ENCODE peak calls at places on chromosomes 5 and 9, in eight cellular contexts. W is left colon; R is activated CD4-positive, alpha-beta T cell treated with anti-CD3 and anti-CD28 coated beads, Interleukin-2, amount 50 U/mL, for 48 hours; M is GM23248; P is dorsolateral prefrontal cortex; J is lower leg skin; S is HTR-8/SVneo; L is stimulated activated CD4-positive, alpha-beta T cell treated with anti-CD3 and anti-CD28 coated beads, Interleukin-12 subunit alpha, Interleukin-12 subunit beta, amount 100 ng/mL, for 4 hours. K is an unnamed sample.
A peak's percentile ranks its signal among the peaks of the same experiment; 100 is the strongest.

GRCh38 chr5:176792584-176793342 is 17.6 kb upstream of the UNC5A start:
- DNase-seq in W (no peak), R (no peak), M (no peak), P (peak; percentile 84), J (no peak), S (no peak), L (no peak), K (no peak)

GRCh38 chr9:77927265-77927664 is 104.3 kb downstream of the GNAQ start:
- DNase-seq in W (no peak), R (no peak), M (peak; percentile 71), P (no peak), J (no peak), S (peak; percentile 22), L (no peak), K (no peak)

GRCh38 chr9:127007638-127008037 is 93.1 kb downstream of the RALGPS1 start:
- DNase-seq in W (no peak), R (no peak), M (no peak), P (no peak), J (no peak), S (no peak), L (no peak), K (no peak)

GRCh38 chr5:134997015-134997414 is 29.3 kb downstream of the CATSPER3 start:
- DNase-seq in W (no peak), R (no peak), M (no peak), P (no peak), J (no peak), S (no peak), L (no peak), K (no peak)

GRCh38 chr5:155193018-155193417 is 179.5 kb downstream of the KIF4B start:
- DNase-seq in W (no peak), R (no peak), M (no peak), P (no peak), J (no peak), S (no peak), L (no peak), K (no peak)

GRCh38 chr5:174448041-174448440 is 276.3 kb upstream of the MSX2 start:
- DNase-seq in W (no peak), R (no peak), M (no peak), P (no peak), J (no peak), S (no peak), L (no peak), K (no peak)

GRCh38 chr5:109805472-109805871 is 115.7 kb downstream of the MAN2A1 start:
- DNase-seq in W (no peak), R (no peak), M (no peak), P (no peak), J (no peak), S (no peak), L (no peak), K (no peak)

GRCh38 chr5:44729536-44729935 is 79.2 kb upstream of the MRPS30 start:
- DNase-seq in W (no peak), R (no peak), M (no peak), P (no peak), J (no peak), S (no peak), L (no peak), K (no peak)

GRCh38 chr9:32551491-32552049 is 557 bp upstream of the SMIM27 start:
- DNase-seq in W (peak; percentile 36), R (peak; percentile 59), M (peak; percentile 66), P (peak; percentile 9), J (peak; percentile 86), S (no peak), L (peak; percentile 39), K (peak; percentile 12)

GRCh38 chr9:111917980-111918379 is 21.4 kb downstream of the UGCG start:
- DNase-seq in W (no peak), R (no peak), M (no peak), P (no peak), J (no peak), S (no peak), L (no peak), K (no peak)

GRCh38 chr5:128284236-128284635 is 200.7 kb downstream of the SLC12A2 start:
- DNase-seq in W (no peak), R (no peak), M (no peak), P (no peak), J (no peak), S (no peak), L (no peak), K (no peak)

GRCh38 chr5:96408276-96408777 is 24.7 kb downstream of the PCSK1 start:
- DNase-seq in W (no peak), R (no peak), M (peak; percentile 71), P (no peak), J (no peak), S (peak; percentile 49), L (no peak), K (no peak)

GRCh38 chr5:30994926-30995325 is 198.6 kb upstream of the CDH6 start:
- DNase-seq in W (no peak), R (no peak), M (no peak), P (no peak), J (no peak), S (no peak), L (no peak), K (no peak)

GRCh38 chr5:74124826-74125225 is 498.8 kb downstream of the ARHGEF28 start:
- DNase-seq in W (no peak), R (no peak), M (no peak), P (no peak), J (no peak), S (no peak), L (no peak), K (no peak)

GRCh38 chr5:38463634-38464521 is 92.6 kb downstream of the LIFR start:
- DNase-seq in W (no peak), R (no peak), M (peak; percentile 97), P (no peak), J (no peak), S (peak; percentile 93), L (no peak), K (no peak)

GRCh38 chr9:14723301-14723700 is 768 bp upstream of the CER1 start:
- DNase-seq in W (no peak), R (no peak), M (no peak), P (no peak), J (no peak), S (no peak), L (no peak), K (no peak)

GRCh38 chr9:38370231-38370630 is 22.3 kb upstream of the ALDH1B1 start:
- DNase-seq in W (no peak), R (no peak), M (no peak), P (no peak), J (peak; percentile 74), S (no peak), L (no peak), K (no peak)

GRCh38 chr5:96384353-96384752 is 48.7 kb downstream of the PCSK1 start:
- DNase-seq in W (no peak), R (no peak), M (peak; percentile 97), P (no peak), J (no peak), S (peak; percentile 67), L (no peak), K (no peak)

GRCh38 chr9:4604678-4605095 is 57.4 kb upstream of the PLPP6 start:
- DNase-seq in W (peak; percentile 28), R (peak; percentile 76), M (peak; percentile 65), P (peak; percentile 68), J (peak; percentile 87), S (peak; percentile 60), L (peak; percentile 55), K (peak; percentile 50)

GRCh38 chr5:179530069-179530998 is 20.0 kb upstream of the RUFY1 start:
- DNase-seq in W (peak; percentile 63), R (peak; percentile 75), M (peak; percentile 47), P (no peak), J (peak; percentile 94), S (no peak), L (peak; percentile 64), K (no peak)

GRCh38 chr5:32708949-32709348 is 2.2 kb upstream of the NPR3 start:
- DNase-seq in W (no peak), R (peak; percentile 3), M (no peak), P (no peak), J (no peak), S (no peak), L (no peak), K (no peak)

GRCh38 chr5:96706433-96707111 is 44.4 kb downstream of the CAST start:
- DNase-seq in W (no peak), R (no peak), M (no peak), P (no peak), J (no peak), S (no peak), L (no peak), K (no peak)

GRCh38 chr9:19934301-19934868 is 145.5 kb upstream of the SLC24A2 start:
- DNase-seq in W (no peak), R (no peak), M (peak; percentile 74), P (no peak), J (no peak), S (no peak), L (no peak), K (no peak)

GRCh38 chr5:28729067-28729466 is 1690.7 kb upstream of the CDH9 start:
- DNase-seq in W (no peak), R (no peak), M (no peak), P (no peak), J (no peak), S (no peak), L (no peak), K (no peak)

GRCh38 chr5:140295414-140295813 is 7.5 kb downstream of the PFDN1 start:
- DNase-seq in W (no peak), R (peak; percentile 24), M (peak; percentile 93), P (no peak), J (no peak), S (peak; percentile 53), L (no peak), K (no peak)

GRCh38 chr5:9429691-9430215 is 116.1 kb downstream of the SEMA5A start:
- DNase-seq in W (no peak), R (no peak), M (no peak), P (no peak), J (no peak), S (no peak), L (no peak), K (no peak)

GRCh38 chr5:144484124-144484897 is 313.6 kb downstream of the KCTD16 start:
- DNase-seq in W (no peak), R (no peak), M (peak; percentile 89), P (no peak), J (no peak), S (peak; percentile 28), L (no peak), K (no peak)

GRCh38 chr5:124544366-124545055 is 201.9 kb downstream of the ZNF608 start:
- DNase-seq in W (no peak), R (no peak), M (peak; percentile 32), P (no peak), J (no peak), S (no peak), L (no peak), K (peak; percentile 25)

GRCh38 chr5:159174511-159175168 is 34.7 kb downstream of the RNF145 start:
- DNase-seq in W (no peak), R (no peak), M (peak; percentile 53), P (no peak), J (no peak), S (no peak), L (no peak), K (no peak)

GRCh38 chr9:34346873-34347799 is 17.8 kb downstream of the NUDT2 start:
- DNase-seq in W (no peak), R (no peak), M (no peak), P (no peak), J (no peak), S (no peak), L (no peak), K (no peak)

GRCh38 chr9:93673271-93673843 is 97.0 kb downstream of the PHF2 start:
- DNase-seq in W (peak; percentile 19), R (no peak), M (peak; percentile 53), P (no peak), J (peak; percentile 72), S (no peak), L (no peak), K (no peak)

GRCh38 chr9:114691046-114691955 is 9.3 kb upstream of the TEX48 start:
- DNase-seq in W (no peak), R (peak; percentile 79), M (peak; percentile 95), P (no peak), J (no peak), S (peak; percentile 62), L (peak; percentile 55), K (peak; percentile 36)

GRCh38 chr5:78387468-78388153 is 27.2 kb downstream of the SCAMP1 start:
- DNase-seq in W (no peak), R (no peak), M (no peak), P (no peak), J (no peak), S (no peak), L (no peak), K (no peak)

GRCh38 chr9:92986175-92987110 is 39.1 kb downstream of the FGD3 start:
- DNase-seq in W (no peak), R (peak; percentile 60), M (peak; percentile 28), P (no peak), J (peak; percentile 76), S (no peak), L (no peak), K (no peak)